ENCODE peak calls at places on chromosomes 16 and 17, in seven cellular contexts. One of them, this sample, is unnamed.

GRCh38 chr17:10285896-10286295 is 86.9 kb downstream of the MYH13 start:
- DNase-seq in sciatic nerve: no peak
- DNase-seq in EL: no peak
- DNase-seq in PC-3: no peak
- DNase-seq in HS-5: no peak
- DNase-seq in EH: no peak
- DNase-seq in Daoy: no peak
- DNase-seq in this sample: no peak

GRCh38 chr17:3602499-3602898 is 6.7 kb downstream of the TRPV1 start:
- DNase-seq in sciatic nerve: no peak
- DNase-seq in EL: no peak
- DNase-seq in PC-3: no peak
- DNase-seq in HS-5: no peak
- DNase-seq in EH: peak; percentile 24
- DNase-seq in Daoy: peak; percentile 27
- DNase-seq in this sample: peak; percentile 13

GRCh38 chr17:48179071-48179945 is 71.7 kb downstream of the SNX11 start:
- DNase-seq in sciatic nerve: no peak
- DNase-seq in EL: peak; percentile 57
- DNase-seq in PC-3: peak; percentile 65
- DNase-seq in HS-5: no peak
- DNase-seq in EH: peak; percentile 80
- DNase-seq in Daoy: no peak
- DNase-seq in this sample: no peak

GRCh38 chr17:17860761-17861107 is 23.9 kb upstream of the SREBF1 start:
- DNase-seq in sciatic nerve: no peak
- DNase-seq in EL: no peak
- DNase-seq in PC-3: no peak
- DNase-seq in HS-5: no peak
- DNase-seq in EH: peak; percentile 21
- DNase-seq in Daoy: no peak
- DNase-seq in this sample: no peak

GRCh38 chr16:9256196-9256595 is 164.8 kb downstream of the HAPSTR1 start:
- DNase-seq in sciatic nerve: no peak
- DNase-seq in EL: peak; percentile 6
- DNase-seq in PC-3: peak; percentile 39
- DNase-seq in HS-5: no peak
- DNase-seq in EH: peak; percentile 4
- DNase-seq in Daoy: peak; percentile 24
- DNase-seq in this sample: no peak

GRCh38 chr17:60244656-60245055 is 94.9 kb downstream of the CA4 start:
- DNase-seq in sciatic nerve: no peak
- DNase-seq in EL: no peak
- DNase-seq in PC-3: no peak
- DNase-seq in HS-5: no peak
- DNase-seq in EH: no peak
- DNase-seq in Daoy: no peak
- DNase-seq in this sample: no peak

GRCh38 chr16:24610421-24610765 is 71.0 kb downstream of the RBBP6 start:
- DNase-seq in sciatic nerve: no peak
- DNase-seq in EL: peak; percentile 48
- DNase-seq in PC-3: peak; percentile 23
- DNase-seq in HS-5: no peak
- DNase-seq in EH: peak; percentile 44
- DNase-seq in Daoy: no peak
- DNase-seq in this sample: peak; percentile 44

GRCh38 chr16:2296662-2297505 is 29.0 kb upstream of the RNPS1 start:
- DNase-seq in sciatic nerve: peak; percentile 60
- DNase-seq in EL: peak; percentile 44
- DNase-seq in PC-3: peak; percentile 42
- DNase-seq in HS-5: no peak
- DNase-seq in EH: peak; percentile 54
- DNase-seq in Daoy: peak; percentile 62
- DNase-seq in this sample: no peak

GRCh38 chr17:63854709-63855108 is 12.2 kb upstream of the SMARCD2 start:
- DNase-seq in sciatic nerve: no peak
- DNase-seq in EL: no peak
- DNase-seq in PC-3: no peak
- DNase-seq in HS-5: no peak
- DNase-seq in EH: no peak
- DNase-seq in Daoy: no peak
- DNase-seq in this sample: no peak

GRCh38 chr17:80832888-80833583 is 158.6 kb upstream of the CHMP6 start:
- DNase-seq in sciatic nerve: peak; percentile 85
- DNase-seq in EL: peak; percentile 100
- DNase-seq in PC-3: peak; percentile 96
- DNase-seq in HS-5: peak; percentile 94
- DNase-seq in EH: peak; percentile 99
- DNase-seq in Daoy: peak; percentile 99
- DNase-seq in this sample: peak; percentile 99

GRCh38 chr16:55737318-55737717 is 81.5 kb downstream of the SLC6A2 start:
- DNase-seq in sciatic nerve: no peak
- DNase-seq in EL: no peak
- DNase-seq in PC-3: no peak
- DNase-seq in HS-5: no peak
- DNase-seq in EH: no peak
- DNase-seq in Daoy: no peak
- DNase-seq in this sample: no peak

GRCh38 chr17:43583332-43583731 is 37.2 kb upstream of the ETV4 start:
- DNase-seq in sciatic nerve: no peak
- DNase-seq in EL: no peak
- DNase-seq in PC-3: no peak
- DNase-seq in HS-5: no peak
- DNase-seq in EH: no peak
- DNase-seq in Daoy: no peak
- DNase-seq in this sample: no peak

GRCh38 chr16:51151951-51152663 is 1.0 kb upstream of the SALL1 start:
- DNase-seq in sciatic nerve: no peak
- DNase-seq in EL: peak; percentile 81
- DNase-seq in PC-3: no peak
- DNase-seq in HS-5: no peak
- DNase-seq in EH: peak; percentile 94
- DNase-seq in Daoy: peak; percentile 89
- DNase-seq in this sample: peak; percentile 96

GRCh38 chr16:75262104-75262799 is 10.8 kb upstream of the BCAR1 start:
- DNase-seq in sciatic nerve: peak; percentile 70
- DNase-seq in EL: no peak
- DNase-seq in PC-3: no peak
- DNase-seq in HS-5: no peak
- DNase-seq in EH: no peak
- DNase-seq in Daoy: no peak
- DNase-seq in this sample: no peak

GRCh38 chr17:1559047-1559742 is 3.4 kb downstream of the PITPNA start:
- DNase-seq in sciatic nerve: no peak
- DNase-seq in EL: no peak
- DNase-seq in PC-3: no peak
- DNase-seq in HS-5: no peak
- DNase-seq in EH: no peak
- DNase-seq in Daoy: no peak
- DNase-seq in this sample: no peak

GRCh38 chr17:45388604-45389325 is 43.9 kb downstream of the ARHGAP27 start:
- DNase-seq in sciatic nerve: no peak
- DNase-seq in EL: peak; percentile 68
- DNase-seq in PC-3: peak; percentile 24
- DNase-seq in HS-5: no peak
- DNase-seq in EH: peak; percentile 68
- DNase-seq in Daoy: peak; percentile 53
- DNase-seq in this sample: no peak

GRCh38 chr16:77069929-77070328 is 121.1 kb upstream of the MON1B start:
- DNase-seq in sciatic nerve: no peak
- DNase-seq in EL: no peak
- DNase-seq in PC-3: no peak
- DNase-seq in HS-5: no peak
- DNase-seq in EH: no peak
- DNase-seq in Daoy: no peak
- DNase-seq in this sample: no peak

GRCh38 chr17:42894283-42895184 is 6.1 kb upstream of the G6PC1 start:
- DNase-seq in sciatic nerve: no peak
- DNase-seq in EL: no peak
- DNase-seq in PC-3: no peak
- DNase-seq in HS-5: no peak
- DNase-seq in EH: no peak
- DNase-seq in Daoy: no peak
- DNase-seq in this sample: no peak

GRCh38 chr17:56125830-56126819 is 27.1 kb upstream of the ANKFN1 start:
- DNase-seq in sciatic nerve: no peak
- DNase-seq in EL: peak; percentile 84
- DNase-seq in PC-3: peak; percentile 39
- DNase-seq in HS-5: peak; percentile 26
- DNase-seq in EH: peak; percentile 91
- DNase-seq in Daoy: peak; percentile 33
- DNase-seq in this sample: peak; percentile 37

GRCh38 chr16:57621521-57622268 is 6.7 kb upstream of the ADGRG1 start:
- DNase-seq in sciatic nerve: no peak
- DNase-seq in EL: no peak
- DNase-seq in PC-3: peak; percentile 40
- DNase-seq in HS-5: no peak
- DNase-seq in EH: no peak
- DNase-seq in Daoy: no peak
- DNase-seq in this sample: no peak

GRCh38 chr17:31492880-31493655 is 101.6 kb downstream of the RAB11FIP4 start:
- DNase-seq in sciatic nerve: no peak
- DNase-seq in EL: no peak
- DNase-seq in PC-3: no peak
- DNase-seq in HS-5: no peak
- DNase-seq in EH: no peak
- DNase-seq in Daoy: no peak
- DNase-seq in this sample: no peak

GRCh38 chr16:55475919-55476318 is 3.1 kb upstream of the MMP2 start:
- DNase-seq in sciatic nerve: no peak
- DNase-seq in EL: no peak
- DNase-seq in PC-3: no peak
- DNase-seq in HS-5: no peak
- DNase-seq in EH: no peak
- DNase-seq in Daoy: peak; percentile 20
- DNase-seq in this sample: peak; percentile 49

GRCh38 chr17:58759522-58759921 is 3.9 kb downstream of the PPM1E start:
- DNase-seq in sciatic nerve: no peak
- DNase-seq in EL: no peak
- DNase-seq in PC-3: no peak
- DNase-seq in HS-5: no peak
- DNase-seq in EH: no peak
- DNase-seq in Daoy: no peak
- DNase-seq in this sample: no peak

GRCh38 chr16:30948956-30949654 is at the start of gene ORAI3:
- DNase-seq in sciatic nerve: peak; percentile 90
- DNase-seq in EL: peak; percentile 73
- DNase-seq in PC-3: peak; percentile 42
- DNase-seq in HS-5: no peak
- DNase-seq in EH: peak; percentile 74
- DNase-seq in Daoy: peak; percentile 59
- DNase-seq in this sample: peak; percentile 82

GRCh38 chr17:57603978-57604377 is 141.1 kb downstream of the CCDC182 start:
- DNase-seq in sciatic nerve: no peak
- DNase-seq in EL: no peak
- DNase-seq in PC-3: no peak
- DNase-seq in HS-5: no peak
- DNase-seq in EH: no peak
- DNase-seq in Daoy: no peak
- DNase-seq in this sample: no peak

GRCh38 chr16:4572715-4573114 is 16.6 kb downstream of the C16orf96 start:
- DNase-seq in sciatic nerve: no peak
- DNase-seq in EL: no peak
- DNase-seq in PC-3: no peak
- DNase-seq in HS-5: no peak
- DNase-seq in EH: peak; percentile 9
- DNase-seq in Daoy: no peak
- DNase-seq in this sample: no peak

GRCh38 chr16:72537684-72538083 is 365.7 kb upstream of the PMFBP1 start:
- DNase-seq in sciatic nerve: no peak
- DNase-seq in EL: peak; percentile 79
- DNase-seq in PC-3: peak; percentile 37
- DNase-seq in HS-5: peak; percentile 64
- DNase-seq in EH: peak; percentile 65
- DNase-seq in Daoy: peak; percentile 42
- DNase-seq in this sample: peak; percentile 18

GRCh38 chr16:67562526-67562917 is at the start of gene CTCF:
- DNase-seq in sciatic nerve: peak; percentile 88
- DNase-seq in EL: peak; percentile 86
- DNase-seq in PC-3: peak; percentile 73
- DNase-seq in HS-5: no peak
- DNase-seq in EH: peak; percentile 87
- DNase-seq in Daoy: peak; percentile 86
- DNase-seq in this sample: peak; percentile 87

GRCh38 chr17:45889579-45889978 is 4.8 kb upstream of the MAPT start:
- DNase-seq in sciatic nerve: no peak
- DNase-seq in EL: no peak
- DNase-seq in PC-3: no peak
- DNase-seq in HS-5: no peak
- DNase-seq in EH: no peak
- DNase-seq in Daoy: no peak
- DNase-seq in this sample: no peak

GRCh38 chr17:38656959-38657823 is 17.6 kb downstream of the EPOP start:
- DNase-seq in sciatic nerve: peak; percentile 54
- DNase-seq in EL: no peak
- DNase-seq in PC-3: no peak
- DNase-seq in HS-5: no peak
- DNase-seq in EH: no peak
- DNase-seq in Daoy: no peak
- DNase-seq in this sample: no peak

GRCh38 chr17:81741594-81742452 is 29.7 kb downstream of the SLC25A10 start:
- DNase-seq in sciatic nerve: no peak
- DNase-seq in EL: no peak
- DNase-seq in PC-3: no peak
- DNase-seq in HS-5: no peak
- DNase-seq in EH: no peak
- DNase-seq in Daoy: no peak
- DNase-seq in this sample: peak; percentile 29

GRCh38 chr17:42421479-42422332 is 1.4 kb downstream of the CAVIN1 start:
- DNase-seq in sciatic nerve: peak; percentile 76
- DNase-seq in EL: peak; percentile 94
- DNase-seq in PC-3: no peak
- DNase-seq in HS-5: no peak
- DNase-seq in EH: peak; percentile 86
- DNase-seq in Daoy: peak; percentile 79
- DNase-seq in this sample: peak; percentile 68

GRCh38 chr16:84924339-84925091 is 86.8 kb downstream of the ZDHHC7 start:
- DNase-seq in sciatic nerve: peak; percentile 89
- DNase-seq in EL: no peak
- DNase-seq in PC-3: no peak
- DNase-seq in HS-5: no peak
- DNase-seq in EH: no peak
- DNase-seq in Daoy: no peak
- DNase-seq in this sample: no peak

GRCh38 chr17:5665164-5665563 is 80.9 kb upstream of the NLRP1 start:
- DNase-seq in sciatic nerve: no peak
- DNase-seq in EL: no peak
- DNase-seq in PC-3: no peak
- DNase-seq in HS-5: no peak
- DNase-seq in EH: no peak
- DNase-seq in Daoy: no peak
- DNase-seq in this sample: no peak